ENCODE peak calls at places on chromosome 20, in five cellular contexts. M is stimulated activated CD8-positive, alpha-beta memory T cell treated with anti-CD3 and anti-CD28 coated beads, Interleukin-7, amount 100 ng/mL, for 1 hour; I is neural crest cell; K is NCI-H187 treated with DMSO at 0.1 percent for 48 hours; H is stimulated activated naive CD4-positive, alpha-beta T cell. R is an unnamed sample.

GRCh38 chr20:40339661-40340449 is 349.2 kb downstream of the MAFB start:
- DNase-seq in M (no peak), I (no peak), H (no peak), K (no peak), R (no peak)

GRCh38 chr20:60851826-60852704 is 400.0 kb upstream of the CDH4 start:
- DNase-seq in H (no peak), K (no peak), I (peak; percentile 42), M (no peak), R (no peak)

GRCh38 chr20:46129955-46130481 is 11.9 kb downstream of the CD40 start:
- DNase-seq in M (no peak), K (peak; percentile 29), H (no peak), I (no peak), R (no peak)

GRCh38 chr20:57384486-57384885 is 6.7 kb upstream of the RBM38 start:
- DNase-seq in H (no peak), M (no peak), I (no peak), K (no peak), R (no peak)

GRCh38 chr20:50434653-50435396 is 75.4 kb upstream of the PTPN1 start:
- DNase-seq in I (no peak), K (no peak), M (no peak), H (no peak), R (no peak)

GRCh38 chr20:50690562-50690978 is 772 bp downstream of the RIPOR3 start:
- DNase-seq in I (no peak), K (no peak), M (no peak), H (no peak), R (no peak)

GRCh38 chr20:48283470-48284110 is 498.3 kb upstream of the SULF2 start:
- DNase-seq in K (no peak), M (no peak), H (no peak), I (no peak), R (peak; percentile 74)

GRCh38 chr20:4603724-4604123 is 118.0 kb upstream of the PRND start:
- DNase-seq in K (no peak), H (no peak), I (no peak), M (no peak), R (no peak)

GRCh38 chr20:13874269-13875158 is 89.7 kb downstream of the NDUFAF5 start:
- DNase-seq in H (no peak), I (no peak), M (no peak), K (no peak), R (no peak)

GRCh38 chr20:43537921-43538854 is 20.6 kb upstream of the SGK2 start:
- DNase-seq in I (peak; percentile 71), H (no peak), M (peak; percentile 24), K (peak; percentile 6), R (peak; percentile 75)

GRCh38 chr20:8782804-8783203 is 286.1 kb upstream of the PLCB4 start:
- DNase-seq in I (no peak), M (no peak), K (no peak), H (no peak), R (no peak)

GRCh38 chr20:23534801-23535593 is 33.3 kb downstream of the CST9L start:
- DNase-seq in K (no peak), I (no peak), H (no peak), M (no peak), R (no peak)